ENCODE peak calls at places on chromosomes 13 and 19, in six cellular contexts. P is cardiac muscle cell; G is AG04450; U is left ventricle myocardium inferior; M is sigmoid colon; R is effector memory CD4-positive, alpha-beta T cell. L is an unnamed sample.

GRCh38 chr19:18982669-18983068 is 41.7 kb upstream of the HOMER3 start:
- DNase-seq in P (no peak), M (no peak), U (no peak), R (no peak), G (no peak), L (no peak)

GRCh38 chr19:49407482-49408015 is 15.7 kb downstream of the PTH2 start:
- DNase-seq in M (no peak), P (no peak), R (no peak), G (no peak), U (no peak), L (no peak)

GRCh38 chr13:90233933-90234672 is 1113.4 kb upstream of the MIR17HG start:
- DNase-seq in G (no peak), R (no peak), M (no peak), U (no peak), P (no peak), L (no peak)

GRCh38 chr13:99288069-99288468 is 19.1 kb downstream of the GPR183 start:
- DNase-seq in U (no peak), M (no peak), R (no peak), G (no peak), P (no peak), L (no peak)

GRCh38 chr19:34399886-34400285 is 4.3 kb upstream of the PDCD2L start:
- DNase-seq in U (no peak), P (no peak), M (no peak), G (no peak), R (no peak), L (no peak)

GRCh38 chr19:56121180-56122167 is at the start of gene ZNF787:
- DNase-seq in G (peak), M (peak), U (peak), P (peak), R (peak), L (peak)

GRCh38 chr13:32031025-32031814 is at the start of gene FRY:
- DNase-seq in G (no peak), M (peak), R (peak), P (peak), U (peak), L (peak)

GRCh38 chr13:110023729-110024645 is 237.6 kb upstream of the IRS2 start:
- DNase-seq in M (peak), R (no peak), P (peak), U (peak), G (no peak), L (no peak)

GRCh38 chr19:35040826-35041547 is 534 bp upstream of the HPN start:
- DNase-seq in U (peak), P (peak), M (peak), R (no peak), G (no peak), L (peak)

GRCh38 chr19:38004505-38005223 is 97.7 kb downstream of the SIPA1L3 start:
- DNase-seq in P (peak), G (peak), R (no peak), U (peak), M (peak), L (peak)

GRCh38 chr13:107964356-107964755 is 251.0 kb downstream of the LIG4 start:
- DNase-seq in U (no peak), R (no peak), P (peak), G (no peak), M (no peak), L (no peak)

GRCh38 chr19:40682431-40682964 is 8.0 kb downstream of the NUMBL start:
- DNase-seq in P (no peak), M (no peak), U (no peak), R (no peak), G (no peak), L (no peak)

GRCh38 chr13:35347679-35348205 is 128.7 kb downstream of the MAB21L1 start:
- DNase-seq in R (no peak), G (no peak), P (no peak), M (no peak), U (no peak), L (no peak)

GRCh38 chr13:111061338-111062045 is 53.6 kb upstream of the ARHGEF7 start:
- DNase-seq in R (no peak), G (no peak), M (no peak), U (no peak), P (no peak), L (no peak)
- H3K27ac ChIP-seq in R (no peak), G (no peak), M (no peak), U (no peak), P (no peak), L (no peak)

DNA sequence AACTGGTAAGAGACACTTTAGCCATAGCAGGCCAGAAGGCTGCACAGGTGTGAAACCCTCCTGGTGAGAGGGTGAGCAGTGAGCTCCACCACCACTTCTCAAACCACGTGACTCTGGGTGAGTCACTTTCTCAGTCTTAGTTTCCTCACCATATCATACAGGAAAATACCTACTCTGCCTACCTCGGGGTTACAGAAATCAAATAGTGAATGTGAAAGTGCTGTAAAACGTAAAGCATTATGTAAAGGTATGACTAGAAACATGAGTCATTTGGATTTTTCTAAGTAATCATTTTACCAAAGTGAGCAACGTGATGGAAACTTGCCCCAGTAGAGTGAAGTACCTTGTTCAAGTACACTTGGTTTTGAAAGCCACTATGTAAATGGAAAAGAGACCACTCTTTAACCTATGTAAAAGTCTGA is 40.4 kb downstream of the USP12 start:
- DNase-seq in M (no peak), P (peak), R (peak), G (no peak), U (no peak), L (no peak)
- H3K27ac ChIP-seq in M (peak), P (no peak), R (no peak), G (no peak), U (peak), L (peak)

DNA sequence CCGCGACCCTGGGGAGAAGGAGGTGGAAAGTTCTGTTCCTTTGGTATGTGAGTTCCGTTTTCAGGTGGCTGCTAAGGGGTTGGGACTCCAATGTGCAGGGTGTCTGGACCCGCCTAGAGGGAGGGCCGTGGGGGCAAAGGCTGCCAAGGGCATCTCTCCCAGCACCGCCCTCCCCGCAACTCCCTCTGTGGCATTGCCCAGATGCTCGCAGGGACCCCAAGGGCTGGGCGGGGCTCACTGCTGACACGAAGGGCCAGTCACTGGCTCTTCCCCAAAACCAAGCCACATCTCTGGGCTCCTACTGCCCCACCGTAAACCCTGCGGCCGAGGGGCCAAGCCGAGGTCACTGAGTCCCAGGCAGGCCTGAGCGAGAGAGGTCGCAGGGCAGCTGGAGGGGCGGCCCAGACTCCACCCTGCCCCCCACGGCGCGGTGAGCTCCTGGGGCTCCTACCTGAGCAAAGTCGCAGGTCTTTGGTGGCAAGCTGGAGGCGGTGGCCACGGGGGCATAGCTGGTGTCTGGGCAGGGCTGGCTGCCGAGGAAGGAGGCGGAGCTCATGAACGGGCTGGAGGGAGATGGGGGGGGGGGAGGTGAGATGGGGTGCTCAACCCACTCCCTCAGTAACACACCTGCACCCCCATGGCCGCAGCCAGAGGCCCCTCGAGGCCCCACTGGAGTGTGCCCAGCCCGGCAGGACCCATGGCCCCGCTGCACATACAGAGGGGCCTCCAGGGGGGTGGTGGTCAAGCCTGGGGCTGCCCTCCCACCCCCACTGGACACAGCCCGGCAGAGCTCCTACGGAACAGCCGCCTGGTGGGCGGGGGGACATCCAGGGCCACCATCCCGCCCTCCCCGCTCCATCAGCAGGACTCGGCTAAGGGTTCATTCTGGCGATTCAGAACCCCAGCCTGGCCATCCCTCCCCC is 26.9 kb downstream of the SBNO2 start:
- DNase-seq in M (no peak), G (no peak), R (no peak), P (no peak), U (no peak), L (no peak)
- H3K27ac ChIP-seq in M (no peak), G (no peak), R (no peak), P (no peak), U (no peak), L (no peak)

GRCh38 chr13:45315520-45316167 is 25.3 kb downstream of the TPT1 start:
- DNase-seq in M (no peak), R (no peak), U (peak), P (no peak), G (no peak), L (no peak)

GRCh38 chr13:45316210-45316799 is 24.7 kb downstream of the TPT1 start:
- DNase-seq in M (no peak), U (no peak), P (no peak), R (no peak), G (no peak), L (no peak)

GRCh38 chr13:45314822-45315221 is 26.2 kb downstream of the TPT1 start:
- DNase-seq in U (no peak), P (no peak), R (no peak), G (no peak), M (no peak), L (no peak)

GRCh38 chr13:45321230-45321629 is 19.8 kb downstream of the TPT1 start:
- DNase-seq in U (no peak), P (no peak), R (no peak), M (no peak), G (no peak), L (peak)

GRCh38 chr13:45316996-45317395 is 24.0 kb downstream of the TPT1 start:
- DNase-seq in M (no peak), R (no peak), P (no peak), U (no peak), G (no peak), L (no peak)
- H3K27ac ChIP-seq in M (no peak), R (no peak), P (no peak), U (no peak), G (no peak), L (no peak)

DNA sequence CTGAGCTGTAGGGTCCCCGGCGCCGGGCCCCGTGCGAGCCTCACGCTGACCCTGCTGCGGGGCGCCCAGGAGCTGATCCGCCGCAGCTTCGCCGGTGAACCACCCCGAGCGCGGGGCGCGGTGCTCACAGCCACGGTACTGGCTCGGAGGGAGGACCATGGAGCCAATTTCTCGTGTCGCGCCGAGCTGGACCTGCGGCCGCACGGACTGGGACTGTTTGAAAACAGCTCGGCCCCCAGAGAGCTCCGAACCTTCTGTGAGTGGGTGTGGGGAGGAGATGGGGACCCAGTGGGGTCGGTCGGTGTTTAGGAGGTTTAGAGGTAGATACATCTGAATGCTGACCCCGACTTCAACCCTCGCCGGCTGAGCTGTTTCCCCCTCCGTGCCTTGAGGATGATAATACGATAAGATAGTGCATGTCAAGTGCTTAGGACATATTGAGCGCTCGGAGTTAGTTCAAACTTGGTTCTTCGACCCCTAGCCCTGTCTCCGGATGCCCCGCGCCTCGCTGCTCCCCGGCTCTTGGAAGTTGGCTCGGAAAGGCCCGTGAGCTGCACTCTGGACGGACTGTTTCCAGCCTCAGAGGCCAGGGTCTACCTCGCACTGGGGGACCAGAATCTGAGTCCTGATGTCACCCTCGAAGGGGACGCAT is 1.9 kb downstream of the ICAM5 start:
- DNase-seq in P (no peak), U (no peak), M (peak), G (no peak), R (no peak), L (no peak)
- H3K27ac ChIP-seq in P (no peak), U (no peak), M (no peak), G (peak), R (no peak), L (peak)

DNA sequence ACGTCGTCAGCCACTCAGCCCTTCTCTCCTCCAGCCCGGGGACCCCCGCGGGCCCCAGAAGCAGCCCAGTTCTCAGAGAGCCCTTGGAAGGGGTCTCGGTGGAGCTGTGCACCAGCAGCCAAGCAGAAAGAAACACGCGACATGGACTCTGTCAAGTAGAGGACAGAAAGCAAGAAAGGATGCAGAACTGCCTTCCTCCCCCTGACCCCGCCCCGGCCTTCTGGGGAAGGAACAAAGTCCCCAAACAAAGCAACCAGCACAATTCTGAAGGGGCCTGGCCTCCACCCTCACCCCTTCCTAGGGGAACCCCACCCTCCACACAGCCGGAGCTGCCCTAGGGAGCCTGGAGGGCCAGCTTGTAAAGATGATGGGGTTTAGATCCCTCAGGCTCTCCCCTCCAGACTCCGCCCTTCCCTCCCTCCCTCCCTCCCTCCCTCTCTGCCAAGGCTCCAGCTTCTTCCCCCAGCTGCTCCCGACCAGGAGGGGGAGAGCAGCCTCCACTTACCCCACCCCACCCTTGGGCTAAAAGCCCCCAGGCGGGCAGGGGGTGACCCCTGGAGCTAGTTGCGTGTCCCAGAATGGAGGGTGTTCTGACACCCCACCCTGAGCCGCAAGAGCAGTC is 7.8 kb downstream of the LYL1 start:
- DNase-seq in U (no peak), R (no peak), P (no peak), G (no peak), M (no peak), L (no peak)
- H3K27ac ChIP-seq in U (peak), R (no peak), P (no peak), G (no peak), M (peak), L (peak)

GRCh38 chr19:3183721-3184641 is 1.7 kb upstream of the NCLN start:
- DNase-seq in M (no peak), R (no peak), U (no peak), P (no peak), G (no peak), L (no peak)
- H3K27ac ChIP-seq in M (no peak), R (no peak), U (no peak), P (no peak), G (no peak), L (no peak)

L was measured in lower lobe of right lung.